ENCODE peak calls at places on chromosomes 4 and X, in seven cellular contexts. One of them, this sample, is unnamed.

GRCh38 chrX:24494544-24495113 is 29.5 kb downstream of the PDK3 start:
- DNase-seq in sigmoid colon: peak; percentile 68
- DNase-seq in suprapubic skin: no peak
- DNase-seq in A549: peak; percentile 41
- DNase-seq in K562: no peak
- DNase-seq in stomach: no peak
- DNase-seq in HepG2: peak; percentile 75
- DNase-seq in this sample: peak; percentile 48

GRCh38 chr4:169089004-169089403 is 78.9 kb upstream of the CBR4 start:
- DNase-seq in sigmoid colon: no peak
- DNase-seq in suprapubic skin: no peak
- DNase-seq in A549: no peak
- DNase-seq in K562: peak; percentile 17
- DNase-seq in stomach: no peak
- DNase-seq in HepG2: no peak
- DNase-seq in this sample: no peak

GRCh38 chrX:18573556-18573955 is 98.4 kb downstream of the RS1 start:
- DNase-seq in sigmoid colon: no peak
- DNase-seq in suprapubic skin: no peak
- DNase-seq in A549: no peak
- DNase-seq in K562: no peak
- DNase-seq in stomach: no peak
- DNase-seq in HepG2: no peak
- DNase-seq in this sample: no peak

GRCh38 chr4:155353923-155354540 is 22.7 kb downstream of the MAP9 start:
- DNase-seq in sigmoid colon: peak; percentile 72
- DNase-seq in suprapubic skin: peak; percentile 86
- DNase-seq in A549: peak; percentile 14
- DNase-seq in K562: peak; percentile 43
- DNase-seq in stomach: peak; percentile 71
- DNase-seq in HepG2: peak; percentile 27
- DNase-seq in this sample: peak; percentile 64

GRCh38 chr4:119032921-119033685 is 102.5 kb upstream of the MYOZ2 start:
- DNase-seq in sigmoid colon: no peak
- DNase-seq in suprapubic skin: no peak
- DNase-seq in A549: no peak
- DNase-seq in K562: no peak
- DNase-seq in stomach: no peak
- DNase-seq in HepG2: no peak
- DNase-seq in this sample: no peak

GRCh38 chr4:46839128-46839527 is 69.9 kb downstream of the COX7B2 start:
- DNase-seq in sigmoid colon: no peak
- DNase-seq in suprapubic skin: no peak
- DNase-seq in A549: no peak
- DNase-seq in K562: no peak
- DNase-seq in stomach: no peak
- DNase-seq in HepG2: no peak
- DNase-seq in this sample: no peak

GRCh38 chr4:41436365-41437263 is 101.3 kb upstream of the LIMCH1 start:
- DNase-seq in sigmoid colon: no peak
- DNase-seq in suprapubic skin: no peak
- DNase-seq in A549: no peak
- DNase-seq in K562: no peak
- DNase-seq in stomach: no peak
- DNase-seq in HepG2: no peak
- DNase-seq in this sample: no peak

GRCh38 chrX:42398967-42399631 is 378.9 kb downstream of the PPP1R2C start:
- DNase-seq in sigmoid colon: no peak
- DNase-seq in suprapubic skin: no peak
- DNase-seq in A549: no peak
- DNase-seq in K562: no peak
- DNase-seq in stomach: no peak
- DNase-seq in HepG2: no peak
- DNase-seq in this sample: no peak

GRCh38 chrX:40278340-40279090 is 180.8 kb upstream of the BCOR start:
- DNase-seq in sigmoid colon: no peak
- DNase-seq in suprapubic skin: no peak
- DNase-seq in A549: no peak
- DNase-seq in K562: no peak
- DNase-seq in stomach: no peak
- DNase-seq in HepG2: no peak
- DNase-seq in this sample: no peak

GRCh38 chrX:47501226-47502071 is 18.4 kb upstream of the ZNF41 start:
- DNase-seq in sigmoid colon: peak; percentile 27
- DNase-seq in suprapubic skin: no peak
- DNase-seq in A549: no peak
- DNase-seq in K562: no peak
- DNase-seq in stomach: no peak
- DNase-seq in HepG2: no peak
- DNase-seq in this sample: no peak

GRCh38 chr4:186191266-186192067 is at the start of gene CYP4V2:
- DNase-seq in sigmoid colon: peak; percentile 91
- DNase-seq in suprapubic skin: peak; percentile 88
- DNase-seq in A549: peak; percentile 42
- DNase-seq in K562: peak; percentile 89
- DNase-seq in stomach: peak; percentile 87
- DNase-seq in HepG2: peak; percentile 60
- DNase-seq in this sample: peak; percentile 92

GRCh38 chr4:186188107-186188506 is 3.3 kb upstream of the CYP4V2 start:
- DNase-seq in sigmoid colon: no peak
- DNase-seq in suprapubic skin: no peak
- DNase-seq in A549: no peak
- DNase-seq in K562: no peak
- DNase-seq in stomach: no peak
- DNase-seq in HepG2: no peak
- DNase-seq in this sample: no peak

GRCh38 chr4:186192068-186192751 is 843 bp downstream of the CYP4V2 start:
- DNase-seq in sigmoid colon: peak; percentile 81
- DNase-seq in suprapubic skin: no peak
- DNase-seq in A549: peak; percentile 23
- DNase-seq in K562: peak; percentile 52
- DNase-seq in stomach: peak; percentile 35
- DNase-seq in HepG2: peak; percentile 9
- DNase-seq in this sample: peak; percentile 57

GRCh38 chr4:186189656-186190055 is 1.7 kb upstream of the CYP4V2 start:
- DNase-seq in sigmoid colon: no peak
- DNase-seq in suprapubic skin: no peak
- DNase-seq in A549: no peak
- DNase-seq in K562: no peak
- DNase-seq in stomach: no peak
- DNase-seq in HepG2: no peak
- DNase-seq in this sample: no peak

DNA sequence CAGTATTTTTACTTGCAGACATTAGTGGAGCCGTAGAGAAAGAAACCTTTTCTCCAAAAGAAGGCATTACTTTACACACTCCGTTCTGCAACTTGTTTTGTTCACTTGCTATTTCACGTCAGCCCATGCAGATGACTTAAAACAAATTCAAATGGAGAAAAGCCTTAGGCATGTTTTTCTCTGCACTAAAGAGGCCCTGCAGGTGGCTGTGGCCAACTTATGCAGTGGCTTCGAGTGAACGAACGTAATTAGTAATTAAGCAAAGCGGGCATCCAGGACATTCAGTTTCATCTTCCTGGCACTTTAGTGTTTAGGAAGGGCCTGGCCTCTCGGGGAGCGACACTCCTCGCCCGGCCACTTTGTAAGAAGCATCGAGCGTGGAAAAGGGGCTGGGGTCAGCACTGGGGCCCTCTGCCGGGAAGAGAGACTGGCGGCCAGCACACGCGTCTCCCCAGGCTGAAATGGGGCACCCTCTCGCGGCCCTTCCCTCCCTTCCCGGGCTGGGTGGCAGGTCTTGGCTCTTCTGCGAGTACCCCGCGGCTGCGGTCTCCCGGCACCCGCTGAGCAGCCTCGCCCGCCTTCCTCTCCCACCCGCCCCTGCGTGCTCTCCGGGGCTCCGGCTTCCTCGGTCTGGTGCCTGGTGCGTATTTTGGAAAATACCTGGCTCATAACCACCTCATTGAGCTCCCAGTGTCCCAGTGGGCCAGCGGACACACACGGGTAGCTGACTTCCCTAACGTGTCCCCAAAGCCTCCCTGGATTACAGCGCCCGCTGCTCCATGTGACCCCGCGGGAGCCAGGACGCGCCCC is 706 bp upstream of the CYP4V2 start:
- DNase-seq in sigmoid colon: peak; percentile 75
- DNase-seq in suprapubic skin: no peak
- DNase-seq in A549: peak; percentile 33
- DNase-seq in K562: peak; percentile 53
- DNase-seq in stomach: no peak
- DNase-seq in HepG2: no peak
- DNase-seq in this sample: peak; percentile 56
- TF ChIP-seq CTCF in sigmoid colon: no peak
- TF ChIP-seq CTCF in suprapubic skin: no peak
- TF ChIP-seq CTCF in A549: no peak
- TF ChIP-seq CTCF in K562: no peak
- TF ChIP-seq CTCF in stomach: no peak
- TF ChIP-seq CTCF in HepG2: peak; percentile 46
- TF ChIP-seq CTCF in this sample: no peak

GRCh38 chr4:137307806-137308205 is 224.5 kb downstream of the PCDH18 start:
- DNase-seq in sigmoid colon: no peak
- DNase-seq in suprapubic skin: no peak
- DNase-seq in A549: no peak
- DNase-seq in K562: no peak
- DNase-seq in stomach: no peak
- DNase-seq in HepG2: no peak
- DNase-seq in this sample: no peak

GRCh38 chr4:137312257-137312656 is 220.0 kb downstream of the PCDH18 start:
- DNase-seq in sigmoid colon: no peak
- DNase-seq in suprapubic skin: no peak
- DNase-seq in A549: no peak
- DNase-seq in K562: no peak
- DNase-seq in stomach: no peak
- DNase-seq in HepG2: no peak
- DNase-seq in this sample: no peak

GRCh38 chr4:137310156-137310555 is 222.1 kb downstream of the PCDH18 start:
- DNase-seq in sigmoid colon: no peak
- DNase-seq in suprapubic skin: no peak
- DNase-seq in A549: no peak
- DNase-seq in K562: no peak
- DNase-seq in stomach: no peak
- DNase-seq in HepG2: no peak
- DNase-seq in this sample: no peak

GRCh38 chr4:137310593-137311490 is 221.5 kb downstream of the PCDH18 start:
- DNase-seq in sigmoid colon: no peak
- DNase-seq in suprapubic skin: no peak
- DNase-seq in A549: no peak
- DNase-seq in K562: no peak
- DNase-seq in stomach: no peak
- DNase-seq in HepG2: no peak
- DNase-seq in this sample: no peak

GRCh38 chr4:137309424-137309823 is 222.9 kb downstream of the PCDH18 start:
- DNase-seq in sigmoid colon: no peak
- DNase-seq in suprapubic skin: no peak
- DNase-seq in A549: no peak
- DNase-seq in K562: no peak
- DNase-seq in stomach: no peak
- DNase-seq in HepG2: no peak
- DNase-seq in this sample: no peak
- TF ChIP-seq EP300 in sigmoid colon: no peak
- TF ChIP-seq EP300 in suprapubic skin: no peak
- TF ChIP-seq EP300 in A549: no peak
- TF ChIP-seq EP300 in K562: no peak
- TF ChIP-seq EP300 in stomach: no peak
- TF ChIP-seq EP300 in HepG2: no peak
- TF ChIP-seq EP300 in this sample: no peak

GRCh38 chr4:25376754-25377571 is at the start of gene ANAPC4:
- DNase-seq in sigmoid colon: peak; percentile 98
- DNase-seq in suprapubic skin: peak; percentile 99
- DNase-seq in A549: peak; percentile 70
- DNase-seq in K562: peak; percentile 97
- DNase-seq in stomach: peak; percentile 96
- DNase-seq in HepG2: peak; percentile 84
- DNase-seq in this sample: peak; percentile 99
- TF ChIP-seq CTCF in sigmoid colon: no peak
- TF ChIP-seq CTCF in suprapubic skin: no peak
- TF ChIP-seq CTCF in A549: no peak
- TF ChIP-seq CTCF in K562: no peak
- TF ChIP-seq CTCF in stomach: peak; percentile 20
- TF ChIP-seq CTCF in HepG2: peak; percentile 14
- TF ChIP-seq CTCF in this sample: no peak

GRCh38 chr4:113146876-113147358 is 97.5 kb downstream of the ANK2 start:
- DNase-seq in sigmoid colon: no peak
- DNase-seq in suprapubic skin: no peak
- DNase-seq in A549: no peak
- DNase-seq in K562: no peak
- DNase-seq in stomach: no peak
- DNase-seq in HepG2: peak; percentile 73
- DNase-seq in this sample: no peak
- TF ChIP-seq EP300 in sigmoid colon: no peak
- TF ChIP-seq EP300 in suprapubic skin: no peak
- TF ChIP-seq EP300 in A549: no peak
- TF ChIP-seq EP300 in K562: no peak
- TF ChIP-seq EP300 in stomach: no peak
- TF ChIP-seq EP300 in HepG2: no peak
- TF ChIP-seq EP300 in this sample: no peak

GRCh38 chr4:181443003-181443402 is 800.2 kb upstream of the TENM3 start:
- DNase-seq in sigmoid colon: no peak
- DNase-seq in suprapubic skin: no peak
- DNase-seq in A549: no peak
- DNase-seq in K562: no peak
- DNase-seq in stomach: no peak
- DNase-seq in HepG2: no peak
- DNase-seq in this sample: no peak

GRCh38 chr4:181432347-181432746 is 810.9 kb upstream of the TENM3 start:
- DNase-seq in sigmoid colon: no peak
- DNase-seq in suprapubic skin: no peak
- DNase-seq in A549: no peak
- DNase-seq in K562: no peak
- DNase-seq in stomach: no peak
- DNase-seq in HepG2: no peak
- DNase-seq in this sample: no peak

GRCh38 chr4:181437895-181438294 is 805.3 kb upstream of the TENM3 start:
- DNase-seq in sigmoid colon: no peak
- DNase-seq in suprapubic skin: no peak
- DNase-seq in A549: no peak
- DNase-seq in K562: no peak
- DNase-seq in stomach: no peak
- DNase-seq in HepG2: no peak
- DNase-seq in this sample: no peak
- TF ChIP-seq CTCF in sigmoid colon: no peak
- TF ChIP-seq CTCF in suprapubic skin: no peak
- TF ChIP-seq CTCF in A549: no peak
- TF ChIP-seq CTCF in K562: no peak
- TF ChIP-seq CTCF in stomach: no peak
- TF ChIP-seq CTCF in HepG2: no peak
- TF ChIP-seq CTCF in this sample: no peak

DNA sequence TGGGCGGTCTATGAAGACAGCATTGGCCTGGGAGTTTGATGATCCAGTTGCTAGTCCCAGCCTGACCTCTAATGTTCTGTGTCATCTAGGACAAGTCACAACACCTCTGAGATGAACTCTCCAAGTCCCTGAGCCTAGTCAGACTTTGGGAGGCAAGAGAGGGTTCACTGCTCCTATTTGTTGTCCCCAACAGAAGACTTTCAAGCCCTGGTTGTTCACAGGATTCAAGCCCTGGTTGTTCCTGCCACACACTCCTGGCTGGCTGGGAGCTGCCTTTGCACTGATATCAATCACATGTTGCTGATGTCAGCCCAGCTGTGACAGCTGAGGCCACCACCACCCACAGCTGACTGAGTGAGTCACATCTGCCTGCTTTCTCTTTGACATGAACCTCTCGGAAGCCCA is 253.2 kb upstream of the RASGEF1B start:
- DNase-seq in sigmoid colon: peak; percentile 74
- DNase-seq in suprapubic skin: no peak
- DNase-seq in A549: no peak
- DNase-seq in K562: peak; percentile 75
- DNase-seq in stomach: peak; percentile 65
- DNase-seq in HepG2: peak; percentile 7
- DNase-seq in this sample: peak; percentile 53
- TF ChIP-seq EP300 in sigmoid colon: no peak
- TF ChIP-seq EP300 in suprapubic skin: no peak
- TF ChIP-seq EP300 in A549: no peak
- TF ChIP-seq EP300 in K562: peak; percentile 49
- TF ChIP-seq EP300 in stomach: no peak
- TF ChIP-seq EP300 in HepG2: no peak
- TF ChIP-seq EP300 in this sample: no peak